ENCODE peak calls at places on chromosomes 1 and 21, in five cellular contexts. D, T, O, Y and Z are unnamed samples.

GRCh38 chr1:237470712-237471310 is 419.9 kb downstream of the ZP4 start:
- DNase-seq in D (no peak), T (peak; percentile 39), O (no peak), Y (no peak), Z (no peak)

GRCh38 chr1:165595561-165595960 is 35.5 kb upstream of the MGST3 start:
- DNase-seq in D (no peak), T (no peak), O (peak; percentile 57), Y (no peak), Z (no peak)

GRCh38 chr1:231160851-231161710 is 777 bp upstream of the TRIM67 start:
- DNase-seq in D (no peak), T (no peak), O (no peak), Y (no peak), Z (peak; percentile 54)

GRCh38 chr1:23522244-23523013 is 8.6 kb downstream of the E2F2 start:
- DNase-seq in D (no peak), T (no peak), O (peak; percentile 76), Y (no peak), Z (no peak)

GRCh38 chr1:148388260-148389026 is 94.7 kb downstream of the PPIAL4G start:
- DNase-seq in D (peak; percentile 64), T (peak; percentile 99), O (peak; percentile 93), Y (peak; percentile 93), Z (peak; percentile 87)

GRCh38 chr21:31509108-31510017 is 150.1 kb upstream of the SOD1 start:
- DNase-seq in D (no peak), T (peak; percentile 78), O (peak; percentile 32), Y (peak; percentile 68), Z (peak; percentile 85)

GRCh38 chr1:204348722-204349121 is 11.0 kb downstream of the PLEKHA6 start:
- DNase-seq in D (no peak), T (no peak), O (peak; percentile 81), Y (no peak), Z (no peak)

GRCh38 chr1:201501812-201502510 is 5.0 kb downstream of the CSRP1 start:
- DNase-seq in D (no peak), T (peak; percentile 46), O (no peak), Y (no peak), Z (no peak)

GRCh38 chr1:227913446-227913968 is 34.2 kb downstream of the WNT9A start:
- DNase-seq in D (no peak), T (no peak), O (no peak), Y (no peak), Z (no peak)

GRCh38 chr1:244048566-244049141 is 2.4 kb upstream of the ZBTB18 start:
- DNase-seq in D (no peak), T (no peak), O (no peak), Y (no peak), Z (peak; percentile 63)

GRCh38 chr1:18956189-18957135 is at the start of gene IFFO2:
- DNase-seq in D (peak; percentile 95), T (peak; percentile 96), O (peak; percentile 93), Y (peak; percentile 92), Z (peak; percentile 91)

GRCh38 chr1:153962088-153963029 is 978 bp downstream of the SLC39A1 start:
- DNase-seq in D (no peak), T (no peak), O (peak; percentile 85), Y (peak; percentile 68), Z (no peak)

GRCh38 chr21:26191609-26192008 is 21.0 kb upstream of the APP start:
- DNase-seq in D (no peak), T (no peak), O (no peak), Y (no peak), Z (no peak)

GRCh38 chr1:15849775-15850449 is 2.4 kb downstream of the SPEN start:
- DNase-seq in D (peak; percentile 69), T (peak; percentile 69), O (peak; percentile 86), Y (peak; percentile 73), Z (peak; percentile 64)

GRCh38 chr1:15848929-15849774 is 1.6 kb downstream of the SPEN start:
- DNase-seq in D (peak; percentile 88), T (peak; percentile 87), O (peak; percentile 96), Y (peak; percentile 89), Z (no peak)

GRCh38 chr1:15847893-15848142 is 311 bp downstream of the SPEN start:
- DNase-seq in D (no peak), T (no peak), O (no peak), Y (no peak), Z (no peak)

GRCh38 chr1:15848143-15848928 is 829 bp downstream of the SPEN start:
- DNase-seq in D (no peak), T (peak; percentile 50), O (peak; percentile 59), Y (peak; percentile 23), Z (peak; percentile 67)

DNA sequence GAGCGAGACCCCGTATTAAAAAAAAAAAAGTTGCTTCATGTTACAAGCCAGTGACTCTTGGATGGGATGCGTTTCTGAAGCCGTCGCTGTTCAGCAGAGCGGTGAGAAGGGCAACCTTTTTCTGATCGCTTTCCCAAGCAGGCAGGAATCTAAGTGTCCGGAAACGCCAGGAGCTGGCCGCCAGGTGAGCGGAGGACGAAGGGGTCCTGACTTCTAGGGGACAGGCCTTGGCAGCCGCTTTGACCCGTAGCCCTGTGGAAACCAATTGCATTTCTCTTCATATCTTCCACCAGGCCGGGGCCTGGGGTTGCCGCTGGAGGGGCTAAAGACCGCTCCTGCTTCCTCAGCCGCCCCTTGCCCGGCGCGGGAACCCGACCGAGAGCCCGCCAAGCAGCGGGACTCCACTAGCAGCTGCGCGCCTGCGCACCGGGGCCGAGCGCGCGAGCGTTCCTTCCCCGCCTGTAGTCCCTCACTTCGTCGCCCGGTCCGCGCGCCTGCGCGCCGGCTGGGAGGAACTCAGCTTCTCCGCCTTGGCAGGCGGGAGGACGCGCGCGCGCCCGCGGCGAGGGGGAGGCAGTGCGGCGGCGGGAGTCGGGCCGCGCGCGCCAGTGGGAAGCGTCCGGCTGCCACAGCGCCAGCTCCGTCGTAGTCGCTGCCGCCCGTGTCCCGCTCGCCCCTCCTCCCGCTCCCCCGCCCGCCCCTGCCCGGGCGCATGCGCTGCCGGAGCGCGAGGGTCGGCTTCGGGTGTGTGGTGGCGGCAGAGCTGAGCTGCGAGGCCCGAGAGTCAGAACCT is at the start of gene SPEN:
- DNase-seq in D (peak; percentile 98), T (peak; percentile 91), O (peak; percentile 97), Y (peak; percentile 98), Z (peak; percentile 77)
- H3K14ac ChIP-seq in D (peak within 1 kb of the TSS; percentile 89), T (peak within 1 kb of the TSS; percentile 78), O (no peak within 1 kb of the TSS), Y (peak within 1 kb of the TSS; percentile 91), Z (no peak within 1 kb of the TSS)

GRCh38 chr1:85202092-85202863 is 1.5 kb upstream of the SYDE2 start:
- DNase-seq in D (no peak), T (no peak), O (no peak), Y (no peak), Z (no peak)

GRCh38 chr1:85199667-85200366 is 999 bp downstream of the SYDE2 start:
- DNase-seq in D (peak; percentile 11), T (no peak), O (no peak), Y (no peak), Z (no peak)

GRCh38 chr1:85200367-85200869 is 398 bp downstream of the SYDE2 start:
- DNase-seq in D (peak; percentile 36), T (peak; percentile 50), O (peak; percentile 39), Y (peak; percentile 29), Z (no peak)

GRCh38 chr1:85201340-85202091 is 700 bp upstream of the SYDE2 start:
- DNase-seq in D (peak; percentile 86), T (peak; percentile 85), O (peak; percentile 72), Y (peak; percentile 45), Z (peak; percentile 91)

DNA sequence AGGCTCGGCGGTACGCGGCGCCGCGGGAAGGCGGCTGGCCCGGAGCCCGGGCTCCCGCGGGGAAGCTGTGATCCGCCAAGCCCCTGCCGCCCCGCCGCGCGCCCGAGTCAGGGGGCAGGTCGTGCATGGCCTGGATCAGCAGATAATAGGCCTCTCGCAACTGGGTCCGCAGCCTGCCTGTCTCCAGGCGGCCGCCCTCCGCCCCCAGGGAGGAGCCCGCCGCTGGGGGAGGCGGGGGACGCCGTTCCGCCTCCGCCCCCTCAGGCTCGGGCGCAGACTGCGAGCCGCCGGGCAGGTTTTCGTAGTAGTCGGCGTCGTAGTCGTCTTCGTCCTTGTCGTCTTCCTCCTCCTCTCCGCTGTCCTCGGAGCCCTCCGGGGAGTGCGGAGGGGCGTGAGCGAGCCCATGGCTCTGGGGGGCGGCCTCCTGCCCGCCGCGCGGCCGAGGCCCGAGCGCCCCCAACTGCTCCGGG is at the start of gene SYDE2:
- DNase-seq in D (peak; percentile 73), T (peak; percentile 85), O (peak; percentile 77), Y (peak; percentile 85), Z (peak; percentile 80)
- H2AK5ac ChIP-seq in D (peak within 1 kb of the TSS; percentile 96), T (no peak within 1 kb of the TSS), O (no peak within 1 kb of the TSS), Y (peak within 1 kb of the TSS; percentile 94), Z (peak within 1 kb of the TSS; percentile 14)

GRCh38 chr1:66533804-66534745 is at the start of gene SGIP1:
- DNase-seq in D (peak; percentile 48), T (peak; percentile 90), O (peak; percentile 89), Y (peak; percentile 24), Z (peak; percentile 62)

GRCh38 chr1:66532214-66532613 is 1.7 kb upstream of the SGIP1 start:
- DNase-seq in D (no peak), T (no peak), O (no peak), Y (no peak), Z (no peak)

GRCh38 chr1:66535149-66535548 is 1.2 kb downstream of the SGIP1 start:
- DNase-seq in D (no peak), T (no peak), O (no peak), Y (no peak), Z (no peak)

GRCh38 chr1:66535853-66536252 is 1.9 kb downstream of the SGIP1 start:
- DNase-seq in D (no peak), T (no peak), O (no peak), Y (no peak), Z (no peak)

DNA sequence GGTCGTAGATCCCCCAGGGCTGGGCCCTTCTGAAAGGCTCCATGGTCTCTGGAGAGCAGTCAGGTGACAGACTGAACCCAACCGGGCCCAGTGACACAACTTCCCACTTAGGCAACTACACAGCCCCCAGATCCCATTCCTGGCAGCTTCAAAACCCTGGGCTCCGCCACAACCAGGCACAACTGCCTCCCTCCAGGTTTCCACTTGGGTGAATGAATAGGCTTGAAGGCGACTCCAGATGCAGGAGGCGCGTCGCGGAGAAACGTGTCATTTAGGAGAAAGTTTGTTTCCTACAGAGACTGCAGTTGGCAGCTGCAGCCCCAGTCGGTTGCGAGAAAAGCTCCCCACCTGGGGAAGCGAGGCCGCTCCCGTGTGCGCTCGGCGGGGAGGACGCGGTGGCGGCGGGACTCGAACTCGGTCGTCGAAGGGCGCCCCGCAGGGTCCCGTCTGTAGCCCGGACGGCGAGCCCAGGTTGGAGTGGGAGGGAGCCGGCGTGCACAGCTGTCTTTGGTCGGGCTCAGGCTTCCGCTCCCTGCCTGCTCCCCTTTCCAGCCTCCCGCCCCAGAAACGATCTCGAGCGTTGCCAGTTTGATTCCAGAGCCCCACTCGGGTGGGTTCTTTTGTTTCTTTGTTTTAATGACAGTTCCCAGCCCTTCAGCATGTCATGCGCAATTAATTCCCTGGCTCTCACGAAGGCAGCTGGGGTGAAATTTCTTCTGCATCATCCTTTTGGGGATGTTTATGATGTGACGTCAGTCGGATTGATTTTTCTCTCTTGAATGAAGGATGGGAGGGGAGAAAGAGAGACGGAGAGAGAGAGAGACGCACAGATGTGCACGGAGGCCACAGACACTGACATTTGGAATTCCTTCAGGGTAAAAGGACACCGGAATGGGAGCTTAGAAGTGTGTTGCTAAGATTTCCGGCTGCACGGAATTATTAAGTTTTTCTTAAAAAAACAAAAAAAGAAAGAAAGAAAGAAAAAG is 862 bp upstream of the SGIP1 start:
- DNase-seq in D (peak; percentile 38), T (peak; percentile 39), O (peak; percentile 93), Y (no peak), Z (no peak)
- H2BK12ac ChIP-seq in D (peak overlapping the region; percentile 4), T (no peak overlapping the region), O (peak overlapping the region; percentile 87), Y (peak overlapping the region; percentile 11), Z (no peak overlapping the region)

DNA sequence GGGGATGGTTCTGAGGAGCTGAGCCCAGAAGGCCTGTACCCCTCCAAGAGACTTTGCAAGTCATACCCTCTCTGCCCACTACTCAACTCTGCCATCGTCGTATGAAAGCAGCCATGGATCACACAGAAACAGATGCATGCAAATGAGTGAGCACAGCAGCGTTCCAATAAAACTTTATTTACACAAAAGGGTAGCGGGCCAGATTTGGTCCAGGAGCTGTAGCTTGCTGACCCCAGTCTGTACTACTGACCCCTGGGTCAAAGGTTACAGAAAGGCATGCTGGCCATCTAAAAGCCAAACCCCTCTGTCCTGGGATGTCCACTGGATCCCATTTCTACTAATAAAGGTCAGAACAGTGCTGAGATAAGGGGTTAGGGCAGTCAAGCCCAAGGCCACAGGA is 8.8 kb upstream of the AGTRAP start:
- DNase-seq in D (no peak), T (no peak), O (no peak), Y (no peak), Z (no peak)
- H3K14ac ChIP-seq in D (no peak overlapping the region), T (no peak overlapping the region), O (no peak overlapping the region), Y (no peak overlapping the region), Z (no peak overlapping the region)